ENCODE peak calls at places on chromosome 3, in eight cellular contexts. Q, F, E, U, A, H, Z and X are unnamed samples.

GRCh38 chr3:141050913-141051632 is at the start of gene SPSB4:
- DNase-seq in Q (peak; percentile 79), F (peak; percentile 27), E (peak; percentile 83), U (peak; percentile 43), A (peak; percentile 84), H (no peak), Z (no peak), X (peak; percentile 41)

GRCh38 chr3:72550582-72551262 is 297.5 kb downstream of the SHQ1 start:
- DNase-seq in Q (no peak), F (no peak), E (no peak), U (no peak), A (no peak), H (no peak), Z (peak; percentile 23), X (no peak)

GRCh38 chr3:36446230-36446629 is 65.9 kb downstream of the STAC start:
- DNase-seq in Q (no peak), F (no peak), E (no peak), U (no peak), A (no peak), H (no peak), Z (no peak), X (no peak)

GRCh38 chr3:159761377-159761776 is 227.3 kb upstream of the IL12A start:
- DNase-seq in Q (no peak), F (peak; percentile 63), E (peak; percentile 63), U (peak; percentile 25), A (no peak), H (no peak), Z (no peak), X (no peak)

GRCh38 chr3:5347486-5347885 is 160.0 kb downstream of the EDEM1 start:
- DNase-seq in Q (no peak), F (no peak), E (no peak), U (no peak), A (no peak), H (no peak), Z (no peak), X (no peak)

GRCh38 chr3:99413504-99413903 is 224.9 kb upstream of the COL8A1 start:
- DNase-seq in Q (no peak), F (peak; percentile 76), E (peak; percentile 34), U (peak; percentile 84), A (no peak), H (peak; percentile 30), Z (no peak), X (no peak)

GRCh38 chr3:38116471-38117162 is 20.3 kb downstream of the ACAA1 start:
- DNase-seq in Q (no peak), F (no peak), E (no peak), U (no peak), A (no peak), H (no peak), Z (no peak), X (no peak)

GRCh38 chr3:25035511-25035910 is 392.6 kb upstream of the RARB start:
- DNase-seq in Q (no peak), F (no peak), E (no peak), U (peak; percentile 86), A (no peak), H (peak; percentile 64), Z (no peak), X (no peak)

GRCh38 chr3:55270976-55271375 is 216.1 kb downstream of the WNT5A start:
- DNase-seq in Q (no peak), F (peak; percentile 79), E (no peak), U (no peak), A (no peak), H (no peak), Z (no peak), X (no peak)

GRCh38 chr3:156307704-156308103 is 187.3 kb downstream of the KCNAB1 start:
- DNase-seq in Q (no peak), F (peak; percentile 84), E (peak; percentile 59), U (peak; percentile 84), A (no peak), H (peak; percentile 34), Z (no peak), X (no peak)

GRCh38 chr3:108662141-108662738 is 72.7 kb downstream of the DZIP3 start:
- DNase-seq in Q (no peak), F (peak; percentile 83), E (peak; percentile 79), U (peak; percentile 80), A (peak; percentile 83), H (peak; percentile 77), Z (peak; percentile 74), X (peak; percentile 51)